ENCODE peak calls at places on chromosomes 5 and 9, in nine cellular contexts. One of them, this sample, is unnamed.

GRCh38 chr5:423626-424258 is 19.2 kb upstream of the EXOC3 start:
- DNase-seq in activated T-cell treated with anti-CD3 and anti-CD28 coated beads for 24 hours: no peak
- DNase-seq in ureter: no peak
- DNase-seq in nephron progenitor cell: no peak
- DNase-seq in AG20443: no peak
- DNase-seq in AG10803: no peak
- DNase-seq in T-helper 2 cell: no peak
- DNase-seq in stimulated activated CD8-positive, alpha-beta memory T cell treated with anti-CD3 and anti-CD28 coated beads, Interleukin-4, amount 100 ng/mL, for 1 hour: no peak
- DNase-seq in left cardiac atrium: peak
- DNase-seq in this sample: no peak

GRCh38 chr5:112684737-112685136 is 52.9 kb upstream of the APC start:
- DNase-seq in activated T-cell treated with anti-CD3 and anti-CD28 coated beads for 24 hours: no peak
- DNase-seq in ureter: no peak
- DNase-seq in nephron progenitor cell: no peak
- DNase-seq in AG20443: peak
- DNase-seq in AG10803: peak
- DNase-seq in T-helper 2 cell: no peak
- DNase-seq in stimulated activated CD8-positive, alpha-beta memory T cell treated with anti-CD3 and anti-CD28 coated beads, Interleukin-4, amount 100 ng/mL, for 1 hour: no peak
- DNase-seq in left cardiac atrium: no peak
- DNase-seq in this sample: no peak

GRCh38 chr5:172113036-172113435 is 75.0 kb downstream of the STK10 start:
- DNase-seq in activated T-cell treated with anti-CD3 and anti-CD28 coated beads for 24 hours: peak
- DNase-seq in ureter: no peak
- DNase-seq in nephron progenitor cell: no peak
- DNase-seq in AG20443: no peak
- DNase-seq in AG10803: peak
- DNase-seq in T-helper 2 cell: no peak
- DNase-seq in stimulated activated CD8-positive, alpha-beta memory T cell treated with anti-CD3 and anti-CD28 coated beads, Interleukin-4, amount 100 ng/mL, for 1 hour: peak
- DNase-seq in left cardiac atrium: no peak
- DNase-seq in this sample: no peak

GRCh38 chr9:98097836-98098235 is 21.2 kb downstream of the TRIM14 start:
- DNase-seq in activated T-cell treated with anti-CD3 and anti-CD28 coated beads for 24 hours: no peak
- DNase-seq in ureter: no peak
- DNase-seq in nephron progenitor cell: no peak
- DNase-seq in AG20443: no peak
- DNase-seq in AG10803: no peak
- DNase-seq in T-helper 2 cell: no peak
- DNase-seq in stimulated activated CD8-positive, alpha-beta memory T cell treated with anti-CD3 and anti-CD28 coated beads, Interleukin-4, amount 100 ng/mL, for 1 hour: no peak
- DNase-seq in left cardiac atrium: no peak
- DNase-seq in this sample: no peak

GRCh38 chr9:87711857-87712800 is 13.8 kb upstream of the CTSL start:
- DNase-seq in activated T-cell treated with anti-CD3 and anti-CD28 coated beads for 24 hours: no peak
- DNase-seq in ureter: no peak
- DNase-seq in nephron progenitor cell: no peak
- DNase-seq in AG20443: peak
- DNase-seq in AG10803: peak
- DNase-seq in T-helper 2 cell: no peak
- DNase-seq in stimulated activated CD8-positive, alpha-beta memory T cell treated with anti-CD3 and anti-CD28 coated beads, Interleukin-4, amount 100 ng/mL, for 1 hour: no peak
- DNase-seq in left cardiac atrium: no peak
- DNase-seq in this sample: no peak

GRCh38 chr5:17196686-17197085 is 20.7 kb upstream of the BASP1 start:
- DNase-seq in activated T-cell treated with anti-CD3 and anti-CD28 coated beads for 24 hours: no peak
- DNase-seq in ureter: no peak
- DNase-seq in nephron progenitor cell: no peak
- DNase-seq in AG20443: no peak
- DNase-seq in AG10803: no peak
- DNase-seq in T-helper 2 cell: no peak
- DNase-seq in stimulated activated CD8-positive, alpha-beta memory T cell treated with anti-CD3 and anti-CD28 coated beads, Interleukin-4, amount 100 ng/mL, for 1 hour: no peak
- DNase-seq in left cardiac atrium: no peak
- DNase-seq in this sample: no peak

GRCh38 chr5:15003511-15003920 is 131.9 kb upstream of the ANKH start:
- DNase-seq in activated T-cell treated with anti-CD3 and anti-CD28 coated beads for 24 hours: peak
- DNase-seq in ureter: peak
- DNase-seq in nephron progenitor cell: peak
- DNase-seq in AG20443: peak
- DNase-seq in AG10803: peak
- DNase-seq in T-helper 2 cell: no peak
- DNase-seq in stimulated activated CD8-positive, alpha-beta memory T cell treated with anti-CD3 and anti-CD28 coated beads, Interleukin-4, amount 100 ng/mL, for 1 hour: peak
- DNase-seq in left cardiac atrium: peak
- DNase-seq in this sample: peak

GRCh38 chr5:26942481-26942880 is 95.9 kb downstream of the CDH9 start:
- DNase-seq in activated T-cell treated with anti-CD3 and anti-CD28 coated beads for 24 hours: no peak
- DNase-seq in ureter: no peak
- DNase-seq in nephron progenitor cell: no peak
- DNase-seq in AG20443: no peak
- DNase-seq in AG10803: no peak
- DNase-seq in T-helper 2 cell: no peak
- DNase-seq in stimulated activated CD8-positive, alpha-beta memory T cell treated with anti-CD3 and anti-CD28 coated beads, Interleukin-4, amount 100 ng/mL, for 1 hour: no peak
- DNase-seq in left cardiac atrium: no peak
- DNase-seq in this sample: no peak

GRCh38 chr5:125005287-125005686 is 258.8 kb upstream of the ZNF608 start:
- DNase-seq in activated T-cell treated with anti-CD3 and anti-CD28 coated beads for 24 hours: no peak
- DNase-seq in ureter: no peak
- DNase-seq in nephron progenitor cell: no peak
- DNase-seq in AG20443: no peak
- DNase-seq in AG10803: no peak
- DNase-seq in T-helper 2 cell: no peak
- DNase-seq in stimulated activated CD8-positive, alpha-beta memory T cell treated with anti-CD3 and anti-CD28 coated beads, Interleukin-4, amount 100 ng/mL, for 1 hour: no peak
- DNase-seq in left cardiac atrium: no peak
- DNase-seq in this sample: no peak

GRCh38 chr9:96450613-96451544 is 910 bp downstream of the HABP4 start:
- DNase-seq in activated T-cell treated with anti-CD3 and anti-CD28 coated beads for 24 hours: no peak
- DNase-seq in ureter: peak
- DNase-seq in nephron progenitor cell: peak
- DNase-seq in AG20443: peak
- DNase-seq in AG10803: peak
- DNase-seq in T-helper 2 cell: no peak
- DNase-seq in stimulated activated CD8-positive, alpha-beta memory T cell treated with anti-CD3 and anti-CD28 coated beads, Interleukin-4, amount 100 ng/mL, for 1 hour: no peak
- DNase-seq in left cardiac atrium: peak
- DNase-seq in this sample: peak

GRCh38 chr9:125977223-125977622 is 230.1 kb downstream of the PBX3 start:
- DNase-seq in activated T-cell treated with anti-CD3 and anti-CD28 coated beads for 24 hours: no peak
- DNase-seq in ureter: no peak
- DNase-seq in nephron progenitor cell: no peak
- DNase-seq in AG20443: no peak
- DNase-seq in AG10803: peak
- DNase-seq in T-helper 2 cell: no peak
- DNase-seq in stimulated activated CD8-positive, alpha-beta memory T cell treated with anti-CD3 and anti-CD28 coated beads, Interleukin-4, amount 100 ng/mL, for 1 hour: no peak
- DNase-seq in left cardiac atrium: no peak
- DNase-seq in this sample: no peak

GRCh38 chr5:87268970-87269377 is 1.3 kb downstream of the RASA1 start:
- DNase-seq in activated T-cell treated with anti-CD3 and anti-CD28 coated beads for 24 hours: no peak
- DNase-seq in ureter: no peak
- DNase-seq in nephron progenitor cell: no peak
- DNase-seq in AG20443: no peak
- DNase-seq in AG10803: peak
- DNase-seq in T-helper 2 cell: no peak
- DNase-seq in stimulated activated CD8-positive, alpha-beta memory T cell treated with anti-CD3 and anti-CD28 coated beads, Interleukin-4, amount 100 ng/mL, for 1 hour: no peak
- DNase-seq in left cardiac atrium: no peak
- DNase-seq in this sample: no peak

GRCh38 chr5:180287404-180287803 is 4.5 kb downstream of the MAPK9 start:
- DNase-seq in activated T-cell treated with anti-CD3 and anti-CD28 coated beads for 24 hours: no peak
- DNase-seq in ureter: no peak
- DNase-seq in nephron progenitor cell: no peak
- DNase-seq in AG20443: no peak
- DNase-seq in AG10803: no peak
- DNase-seq in T-helper 2 cell: no peak
- DNase-seq in stimulated activated CD8-positive, alpha-beta memory T cell treated with anti-CD3 and anti-CD28 coated beads, Interleukin-4, amount 100 ng/mL, for 1 hour: no peak
- DNase-seq in left cardiac atrium: no peak
- DNase-seq in this sample: no peak